ENCODE peak calls at places on chromosomes 7 and 10, in five cellular contexts. M is heart left ventricle, P is K562, K is transverse colon, T is BE2C. E is an unnamed sample. For H3K4me1, the result is how much of the 10 kb centered on the place peaks cover.

GRCh38 chr7:102413071-102413470 is 16.9 kb downstream of the PRKRIP1 start:
- DNase-seq in M (no peak), P (no peak), K (no peak), T (no peak), E (no peak)

GRCh38 chr7:120553497-120553896 is 280.5 kb downstream of the KCND2 start:
- DNase-seq in M (no peak), P (no peak), K (no peak), T (no peak), E (no peak)

GRCh38 chr7:148929176-148929575 is 45.1 kb upstream of the EZH2 start:
- DNase-seq in M (no peak), P (no peak), K (no peak), T (no peak), E (no peak)

GRCh38 chr7:97847791-97848190 is 24.4 kb downstream of the ASNS start:
- DNase-seq in M (no peak), P (no peak), K (no peak), T (no peak), E (no peak)

GRCh38 chr10:15782851-15783250 is 63.1 kb upstream of the ITGA8 start:
- DNase-seq in M (no peak), P (no peak), K (no peak), T (peak), E (no peak)

GRCh38 chr7:125112741-125113309 is 183.2 kb upstream of the POT1 start:
- DNase-seq in M (no peak), P (no peak), K (no peak), T (no peak), E (peak)

GRCh38 chr10:72261323-72262018 is 12.3 kb upstream of the DDIT4 start:
- DNase-seq in M (no peak), P (peak), K (peak), T (peak), E (no peak)

GRCh38 chr10:100828744-100829102 is 83.3 kb downstream of the PAX2 start:
- DNase-seq in M (no peak), P (peak), K (no peak), T (peak), E (no peak)

GRCh38 chr7:151506901-151507382 is 12.8 kb downstream of the RHEB start:
- DNase-seq in M (no peak), P (peak), K (no peak), T (no peak), E (no peak)

GRCh38 chr7:115933463-115933862 is 97.1 kb downstream of the TFEC start:
- DNase-seq in M (no peak), P (no peak), K (no peak), T (no peak), E (peak)

GRCh38 chr10:130847170-130847569 is 464.4 kb downstream of the TCERG1L start:
- DNase-seq in M (no peak), P (no peak), K (no peak), T (no peak), E (no peak)

GRCh38 chr7:70383369-70383768 is 748.6 kb upstream of the GALNT17 start:
- DNase-seq in M (no peak), P (no peak), K (no peak), T (no peak), E (no peak)

GRCh38 chr7:113945018-113945938 is 26.5 kb upstream of the PPP1R3A start:
- DNase-seq in M (no peak), P (no peak), K (no peak), T (no peak), E (no peak)

GRCh38 chr7:132750056-132750455 is 173.8 kb upstream of the PLXNA4 start:
- DNase-seq in M (no peak), P (no peak), K (no peak), T (no peak), E (no peak)

GRCh38 chr7:132751282-132751647 is 175.0 kb upstream of the PLXNA4 start:
- DNase-seq in M (no peak), P (no peak), K (no peak), T (no peak), E (no peak)

GRCh38 chr7:132750530-132751281 is 174.4 kb upstream of the PLXNA4 start:
- DNase-seq in M (no peak), P (no peak), K (no peak), T (no peak), E (peak)

GRCh38 chr7:132755538-132756481 is 179.5 kb upstream of the PLXNA4 start:
- DNase-seq in M (no peak), P (no peak), K (no peak), T (no peak), E (peak)

GRCh38 chr7:132752431-132752830 is 176.2 kb upstream of the PLXNA4 start:
- DNase-seq in M (no peak), P (no peak), K (no peak), T (no peak), E (no peak)
- H3K4me1 ChIP-seq in M (under half), P (under half), K (under half), T (under half), E (under half)

GRCh38 chr10:80545258-80545881 is 7.7 kb downstream of the SH2D4B start:
- DNase-seq in M (no peak), P (no peak), K (no peak), T (no peak), E (no peak)
- H3K4me1 ChIP-seq in M (under half), P (under half), K (under half), T (under half), E (under half)

DNA sequence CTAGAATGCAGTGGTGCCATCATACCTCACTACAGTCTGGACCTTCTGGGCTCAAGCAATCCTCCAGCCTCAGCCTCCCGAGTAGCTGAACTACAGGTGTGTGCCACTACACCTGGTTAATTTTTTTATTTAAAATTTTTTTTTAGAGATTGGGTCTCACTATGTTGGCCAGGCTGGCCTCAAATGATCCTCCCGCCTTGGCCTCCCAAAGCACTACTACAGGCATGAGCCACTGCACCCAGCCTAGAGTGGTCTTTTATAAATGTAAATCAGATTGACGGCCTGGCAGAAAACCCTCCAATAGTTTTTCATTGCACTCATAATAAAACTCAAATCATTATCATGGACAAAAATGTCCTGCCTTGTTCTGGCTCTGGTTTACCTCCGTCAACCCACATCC is 201.7 kb upstream of the PLXNA4 start:
- DNase-seq in M (no peak), P (no peak), K (no peak), T (no peak), E (no peak)
- H3K4me1 ChIP-seq in M (under half), P (under half), K (under half), T (under half), E (under half)

GRCh38 chr10:17214991-17215781 is 12.9 kb upstream of the VIM start:
- DNase-seq in M (no peak), P (no peak), K (no peak), T (no peak), E (peak)

GRCh38 chr10:17214486-17214885 is 13.0 kb upstream of the TRDMT1 start:
- DNase-seq in M (no peak), P (no peak), K (no peak), T (no peak), E (no peak)

GRCh38 chr10:17215782-17216122 is 12.3 kb upstream of the VIM start:
- DNase-seq in M (no peak), P (no peak), K (no peak), T (no peak), E (no peak)

GRCh38 chr10:17212802-17213204 is 11.3 kb upstream of the TRDMT1 start:
- DNase-seq in M (no peak), P (no peak), K (no peak), T (no peak), E (no peak)

DNA sequence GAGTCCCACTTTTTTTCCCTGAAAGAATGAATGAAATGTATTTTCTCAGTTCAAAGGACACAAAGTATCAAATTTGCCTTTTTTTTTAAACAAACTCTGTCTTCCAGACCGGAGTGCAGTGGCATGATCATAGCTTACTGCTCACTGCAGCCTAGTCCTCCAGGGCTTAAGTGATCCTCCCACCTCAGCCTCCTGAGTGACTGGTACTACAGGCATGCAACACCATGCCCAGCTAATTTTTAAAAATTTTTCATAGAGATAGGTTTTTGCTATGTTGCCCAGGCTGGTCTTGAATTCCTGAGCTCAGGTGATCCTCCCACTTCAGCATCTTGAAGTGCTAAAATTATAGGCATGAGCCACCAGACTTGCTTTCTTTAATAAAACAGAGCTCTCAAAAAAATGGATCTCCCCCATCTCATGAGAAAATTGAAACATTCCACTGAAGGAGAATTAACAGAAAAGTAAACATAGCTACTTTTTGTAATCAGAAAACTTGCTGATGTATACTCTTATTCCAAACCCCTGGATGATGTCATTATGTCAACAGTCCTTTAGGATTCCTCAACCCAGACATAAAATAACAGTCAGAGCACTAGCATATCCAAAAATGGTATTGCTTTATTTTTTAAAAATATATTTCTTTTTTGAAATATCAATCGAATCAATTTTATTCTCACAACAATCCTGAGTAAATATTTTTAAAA is 12.3 kb upstream of the TRDMT1 start:
- DNase-seq in M (no peak), P (no peak), K (no peak), T (no peak), E (peak)
- H3K4me1 ChIP-seq in M (half or more), P (under half), K (under half), T (under half), E (under half)

DNA sequence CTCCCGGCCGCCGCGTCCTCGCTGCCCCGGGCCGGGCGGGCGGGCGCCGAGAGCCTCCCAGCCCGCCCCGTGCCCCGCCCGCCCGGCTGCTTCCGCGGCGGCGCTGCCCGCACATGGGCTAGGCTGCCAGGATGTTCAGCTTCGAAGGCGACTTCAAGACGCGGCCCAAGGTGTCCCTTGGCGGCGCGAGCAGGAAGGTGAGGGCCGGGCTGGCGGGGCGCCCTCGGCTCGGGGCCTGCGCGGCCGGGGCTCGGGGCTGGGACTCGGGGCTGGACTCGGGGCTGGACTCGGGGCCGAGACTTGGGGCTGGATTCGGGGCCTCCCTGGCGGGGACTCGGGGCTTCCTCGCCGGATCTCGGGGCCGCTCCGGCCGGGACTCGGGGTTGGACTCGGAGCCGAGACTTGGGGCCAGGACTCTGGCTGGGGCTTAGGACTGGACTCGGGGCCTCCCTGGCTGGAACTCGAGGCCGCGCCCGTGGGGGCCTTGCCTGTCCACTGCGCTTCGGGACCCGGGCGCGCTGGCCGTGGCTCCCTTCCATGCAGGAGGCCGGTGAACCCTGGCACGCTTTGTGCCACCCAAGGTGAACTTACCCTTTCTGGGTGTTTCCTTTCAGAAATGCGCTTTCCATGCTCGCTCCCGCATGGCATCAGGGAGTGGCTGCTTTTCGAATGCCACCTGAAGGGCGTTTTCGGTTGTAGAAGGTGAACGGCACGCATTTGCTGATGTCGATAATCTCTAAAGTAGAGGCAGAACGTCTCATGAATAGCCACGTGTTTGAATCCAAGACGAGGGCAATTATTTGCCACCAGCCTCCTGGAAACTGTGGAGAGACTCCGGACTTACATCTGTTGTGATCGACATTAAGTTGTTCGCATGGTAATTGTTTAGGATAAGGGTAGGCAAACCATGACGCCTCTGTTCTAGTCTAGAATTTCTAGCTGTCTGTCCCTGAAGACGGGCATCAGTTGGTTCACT is 704 bp downstream of the UBE3C start:
- DNase-seq in M (peak), P (no peak), K (peak), T (peak), E (peak)
- H3K4me1 ChIP-seq in M (half or more), P (under half), K (under half), T (under half), E (under half)

DNA sequence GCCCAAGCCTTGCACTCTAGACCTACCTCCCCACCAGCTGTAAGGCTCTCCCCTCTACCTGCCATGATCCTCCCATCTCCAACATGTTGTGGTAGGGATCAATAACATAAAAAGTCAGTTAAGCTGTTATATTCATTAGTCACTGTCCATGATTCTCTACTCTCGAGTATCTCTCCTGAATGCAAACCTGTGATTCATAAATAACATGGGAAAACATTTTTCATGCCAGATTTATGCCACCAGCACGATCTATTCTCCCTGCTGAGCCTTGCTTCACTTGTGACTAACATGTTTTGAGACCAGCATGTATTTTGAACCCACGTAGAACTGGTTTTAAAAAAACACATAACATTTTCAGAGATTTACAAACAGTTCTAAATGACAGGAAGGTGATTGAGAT is 30.3 kb downstream of the TMEM168 start:
- DNase-seq in M (no peak), P (no peak), K (no peak), T (no peak), E (peak)
- H3K4me1 ChIP-seq in M (under half), P (under half), K (under half), T (under half), E (under half)

GRCh38 chr10:70331486-70332268 is 47.9 kb upstream of the NPFFR1 start:
- DNase-seq in M (peak), P (peak), K (peak), T (peak), E (peak)
- H3K4me1 ChIP-seq in M (under half), P (under half), K (under half), T (under half), E (under half)

DNA sequence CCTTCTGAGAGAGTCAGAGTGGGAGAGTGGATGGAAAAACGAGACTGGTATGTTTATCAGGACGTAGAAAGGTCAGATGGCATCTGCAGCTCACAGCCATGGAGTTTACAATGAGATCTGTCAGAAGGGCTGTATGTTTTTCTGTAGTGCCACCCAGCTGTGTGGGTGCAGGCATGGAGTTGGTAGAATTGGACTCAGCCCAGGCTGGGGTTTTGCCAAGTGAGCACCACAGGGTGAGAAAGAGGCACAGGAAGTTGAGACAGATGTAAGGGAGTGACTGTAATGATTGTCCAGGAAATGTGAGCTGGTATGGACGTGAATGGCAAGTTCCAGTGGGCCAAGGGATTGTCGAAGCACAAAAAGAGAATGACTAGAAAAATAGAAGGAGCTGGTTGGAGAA is 9.1 kb upstream of the ZYX start:
- DNase-seq in M (peak), P (no peak), K (peak), T (no peak), E (no peak)
- H3K4me1 ChIP-seq in M (half or more), P (under half), K (half or more), T (under half), E (under half)